ENCODE peak calls at places on chromosomes 13 and 19, in six cellular contexts. H is left ventricle myocardium inferior, P is mammary epithelial cell, X is tibial nerve, W is stomach, S is cardiac muscle cell. Z is an unnamed sample.

GRCh38 chr13:28329395-28330158 is 165.4 kb downstream of the FLT1 start:
- DNase-seq in H (no peak), P (no peak), X (no peak), W (no peak), S (peak; percentile 93), Z (no peak)

GRCh38 chr13:62278271-62278670 is 862.6 kb upstream of the PCDH20 start:
- DNase-seq in H (no peak), P (no peak), X (no peak), W (no peak), S (no peak), Z (no peak)

GRCh38 chr19:50659318-50660082 is 10.3 kb downstream of the C19orf81 start:
- DNase-seq in H (no peak), P (no peak), X (no peak), W (no peak), S (no peak), Z (no peak)

GRCh38 chr19:34432797-34433196 is 4.6 kb downstream of the UBA2 start:
- DNase-seq in H (peak; percentile 33), P (no peak), X (peak; percentile 54), W (no peak), S (peak; percentile 3), Z (no peak)

GRCh38 chr19:49216076-49216475 is 58.5 kb downstream of the TRPM4 start:
- DNase-seq in H (no peak), P (no peak), X (no peak), W (no peak), S (no peak), Z (no peak)

GRCh38 chr19:56671613-56671994 is at the start of gene ZNF835:
- DNase-seq in H (peak; percentile 97), P (no peak), X (peak; percentile 85), W (peak; percentile 76), S (peak; percentile 53), Z (peak; percentile 22)

GRCh38 chr19:12379732-12380443 is 14.4 kb upstream of the ZNF442 start:
- DNase-seq in H (no peak), P (no peak), X (no peak), W (no peak), S (no peak), Z (no peak)

GRCh38 chr13:52954838-52955237 is 73.8 kb upstream of the OLFM4 start:
- DNase-seq in H (no peak), P (no peak), X (no peak), W (no peak), S (no peak), Z (no peak)

GRCh38 chr19:29966594-29967249 is 24.7 kb downstream of the URI1 start:
- DNase-seq in H (no peak), P (no peak), X (no peak), W (no peak), S (peak; percentile 31), Z (no peak)

GRCh38 chr19:39424934-39425333 is 10.8 kb downstream of the RPS16 start:
- DNase-seq in H (no peak), P (no peak), X (no peak), W (no peak), S (no peak), Z (no peak)

GRCh38 chr19:33621811-33622504 is at the start of gene CHST8:
- DNase-seq in H (peak; percentile 40), P (peak; percentile 29), X (no peak), W (peak; percentile 42), S (peak; percentile 39), Z (no peak)

GRCh38 chr19:39494661-39495060 is 4.1 kb upstream of the DLL3 start:
- DNase-seq in H (no peak), P (no peak), X (no peak), W (no peak), S (no peak), Z (no peak)

GRCh38 chr13:20182231-20182846 is 10.4 kb downstream of the GJB2 start:
- DNase-seq in H (no peak), P (peak; percentile 54), X (peak; percentile 33), W (peak; percentile 48), S (peak; percentile 87), Z (no peak)

GRCh38 chr13:73717632-73718031 is 416.6 kb downstream of the KLF12 start:
- DNase-seq in H (no peak), P (peak; percentile 90), X (no peak), W (no peak), S (peak; percentile 46), Z (no peak)

GRCh38 chr13:76764429-76764828 is 121.8 kb downstream of the KCTD12 start:
- DNase-seq in H (peak; percentile 67), P (no peak), X (peak; percentile 37), W (no peak), S (peak; percentile 58), Z (no peak)

GRCh38 chr19:35592226-35592625 is 6.3 kb downstream of the PMIS2 start:
- DNase-seq in H (no peak), P (peak; percentile 24), X (no peak), W (peak; percentile 36), S (peak; percentile 71), Z (no peak)

GRCh38 chr13:95536629-95537241 is 15.8 kb upstream of the CLDN10 start:
- DNase-seq in H (no peak), P (peak; percentile 12), X (no peak), W (no peak), S (peak; percentile 57), Z (no peak)

GRCh38 chr19:55273978-55274707 is 5.8 kb downstream of the HSPBP1 start:
- DNase-seq in H (no peak), P (no peak), X (no peak), W (no peak), S (no peak), Z (no peak)

GRCh38 chr19:29004796-29005195 is 208.2 kb downstream of the UQCRFS1 start:
- DNase-seq in H (no peak), P (no peak), X (no peak), W (no peak), S (no peak), Z (no peak)

GRCh38 chr13:38888309-38888708 is 102.3 kb downstream of the STOML3 start:
- DNase-seq in H (no peak), P (peak; percentile 85), X (no peak), W (no peak), S (peak; percentile 7), Z (no peak)

GRCh38 chr19:4516939-4517300 is 1.4 kb downstream of the PLIN4 start:
- DNase-seq in H (peak; percentile 54), P (no peak), X (no peak), W (no peak), S (no peak), Z (no peak)

GRCh38 chr19:33814181-33815165 is 17.8 kb downstream of the KCTD15 start:
- DNase-seq in H (no peak), P (no peak), X (no peak), W (no peak), S (no peak), Z (no peak)

GRCh38 chr19:16714702-16715294 is 4.8 kb upstream of the NWD1 start:
- DNase-seq in H (peak; percentile 22), P (peak; percentile 44), X (peak; percentile 54), W (peak; percentile 64), S (peak; percentile 59), Z (no peak)

GRCh38 chr19:23998568-23998967 is 83.9 kb downstream of the ZNF726 start:
- DNase-seq in H (no peak), P (no peak), X (no peak), W (no peak), S (no peak), Z (no peak)

GRCh38 chr13:64369121-64369520 is 2861.0 kb downstream of the PCDH9 start:
- DNase-seq in H (no peak), P (no peak), X (no peak), W (no peak), S (peak; percentile 6), Z (no peak)

GRCh38 chr19:34324320-34324719 is 40.7 kb upstream of the GPI start:
- DNase-seq in H (no peak), P (no peak), X (no peak), W (no peak), S (no peak), Z (no peak)

GRCh38 chr13:50388481-50388880 is 373.2 kb downstream of the KCNRG start:
- DNase-seq in H (no peak), P (no peak), X (no peak), W (no peak), S (no peak), Z (no peak)

GRCh38 chr19:6217752-6218403 is 61.9 kb downstream of the MLLT1 start:
- DNase-seq in H (no peak), P (no peak), X (no peak), W (no peak), S (no peak), Z (no peak)
- H3K27ac ChIP-seq in H (peak overlapping the region; percentile 29), P (no peak overlapping the region), X (peak overlapping the region; percentile 71), W (peak overlapping the region; percentile 21), S (peak overlapping the region; percentile 97), Z (no peak overlapping the region)

GRCh38 chr13:100608906-100609305 is 20.3 kb upstream of the GGACT start:
- DNase-seq in H (no peak), P (no peak), X (no peak), W (no peak), S (no peak), Z (no peak)
- H3K4me1 ChIP-seq in H (peaks cover 5% of the 10 kb centered on the region), P (no peaks in the 10 kb centered on the region), X (no peaks in the 10 kb centered on the region), W (no peaks in the 10 kb centered on the region), S (no peaks in the 10 kb centered on the region), Z (no peaks in the 10 kb centered on the region)

DNA sequence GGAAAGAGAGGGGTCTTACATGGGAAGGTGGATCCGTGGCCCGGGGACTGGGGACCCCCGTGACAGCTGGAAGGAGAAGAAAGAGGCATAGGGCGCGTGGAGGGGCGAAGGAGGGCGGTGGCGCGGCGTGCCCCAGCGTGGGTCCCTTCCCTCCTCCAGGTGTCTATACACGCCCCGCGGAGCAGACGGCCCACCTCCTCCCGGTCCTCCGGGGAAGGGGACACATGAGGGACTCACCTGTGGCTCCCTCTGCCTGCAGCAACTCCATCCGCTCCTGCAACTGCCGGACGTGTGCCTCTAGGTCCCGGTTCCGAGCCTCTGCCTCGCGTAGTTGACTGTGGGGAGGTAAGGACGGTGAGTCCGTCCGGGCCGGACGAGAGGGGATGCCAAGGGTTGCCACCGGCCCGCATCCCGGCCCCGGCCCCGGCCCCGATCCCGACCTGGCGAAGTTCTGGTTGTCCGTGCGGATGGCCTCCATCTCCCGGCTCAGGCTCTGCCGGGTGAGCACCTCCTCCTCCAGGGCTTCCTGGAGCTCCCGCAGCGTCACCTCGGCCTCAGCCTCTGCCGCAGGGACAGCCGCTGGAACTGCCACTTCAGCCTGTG is 2.4 kb upstream of the SIX5 start:
- DNase-seq in H (no peak), P (no peak), X (no peak), W (peak; percentile 40), S (no peak), Z (no peak)
- H3K4me3 ChIP-seq in H (peak overlapping the region; percentile 85), P (no peak overlapping the region), X (no peak overlapping the region), W (peak overlapping the region; percentile 81), S (no peak overlapping the region), Z (no peak overlapping the region)

GRCh38 chr13:112580211-112580610 is 7.7 kb downstream of the TUBGCP3 start:
- DNase-seq in H (no peak), P (no peak), X (no peak), W (no peak), S (no peak), Z (no peak)

GRCh38 chr13:112576768-112577167 is 11.2 kb downstream of the TUBGCP3 start:
- DNase-seq in H (no peak), P (no peak), X (no peak), W (no peak), S (no peak), Z (no peak)

GRCh38 chr13:112582305-112582704 is 5.6 kb downstream of the TUBGCP3 start:
- DNase-seq in H (no peak), P (no peak), X (no peak), W (no peak), S (no peak), Z (no peak)

GRCh38 chr13:112580912-112581311 is 7.0 kb downstream of the TUBGCP3 start:
- DNase-seq in H (no peak), P (no peak), X (no peak), W (no peak), S (no peak), Z (no peak)

GRCh38 chr13:112579310-112579843 is 8.6 kb downstream of the TUBGCP3 start:
- DNase-seq in H (no peak), P (no peak), X (no peak), W (no peak), S (no peak), Z (no peak)
- H3K27ac ChIP-seq in H (no peak overlapping the region), P (no peak overlapping the region), X (no peak overlapping the region), W (no peak overlapping the region), S (no peak overlapping the region), Z (no peak overlapping the region)

Z was measured in effector memory CD4-positive, alpha-beta T cell.